ENCODE peak calls at places on chromosome X, in six cellular contexts. One of them, this sample, is unnamed. For H3K4me1, the result is how much of the 10 kb centered on the place peaks cover.

GRCh38 chrX:27591938-27592337 is 1.8 kb downstream of the DCAF8L2 start:
- DNase-seq in CD8-positive, alpha-beta memory T cell: no peak
- DNase-seq in suprapubic skin: no peak
- DNase-seq in aorta: no peak
- DNase-seq in fibroblast of lung: no peak
- DNase-seq in lower lobe of right lung: no peak
- DNase-seq in this sample: no peak

GRCh38 chrX:30649859-30650258 is 3.4 kb upstream of the GK start:
- DNase-seq in CD8-positive, alpha-beta memory T cell: no peak
- DNase-seq in suprapubic skin: no peak
- DNase-seq in aorta: no peak
- DNase-seq in fibroblast of lung: no peak
- DNase-seq in lower lobe of right lung: no peak
- DNase-seq in this sample: no peak

GRCh38 chrX:107677501-107677901 is 49.2 kb downstream of the PRPS1 start:
- DNase-seq in CD8-positive, alpha-beta memory T cell: no peak
- DNase-seq in suprapubic skin: no peak
- DNase-seq in aorta: no peak
- DNase-seq in fibroblast of lung: peak
- DNase-seq in lower lobe of right lung: no peak
- DNase-seq in this sample: no peak

GRCh38 chrX:104697264-104697663 is 131.3 kb downstream of the IL1RAPL2 start:
- DNase-seq in CD8-positive, alpha-beta memory T cell: no peak
- DNase-seq in suprapubic skin: no peak
- DNase-seq in aorta: no peak
- DNase-seq in fibroblast of lung: peak
- DNase-seq in lower lobe of right lung: no peak
- DNase-seq in this sample: no peak

GRCh38 chrX:107600366-107600765 is 27.9 kb upstream of the PRPS1 start:
- DNase-seq in CD8-positive, alpha-beta memory T cell: no peak
- DNase-seq in suprapubic skin: no peak
- DNase-seq in aorta: peak
- DNase-seq in fibroblast of lung: no peak
- DNase-seq in lower lobe of right lung: no peak
- DNase-seq in this sample: no peak

GRCh38 chrX:64850371-64851082 is 125.7 kb downstream of the ZC4H2 start:
- DNase-seq in CD8-positive, alpha-beta memory T cell: no peak
- DNase-seq in suprapubic skin: no peak
- DNase-seq in aorta: no peak
- DNase-seq in fibroblast of lung: no peak
- DNase-seq in lower lobe of right lung: no peak
- DNase-seq in this sample: no peak

GRCh38 chrX:83446355-83446754 is 61.7 kb upstream of the POU3F4 start:
- DNase-seq in CD8-positive, alpha-beta memory T cell: no peak
- DNase-seq in suprapubic skin: no peak
- DNase-seq in aorta: no peak
- DNase-seq in fibroblast of lung: no peak
- DNase-seq in lower lobe of right lung: no peak
- DNase-seq in this sample: no peak

GRCh38 chrX:39331062-39331704 is 529.9 kb downstream of the MID1IP1 start:
- DNase-seq in CD8-positive, alpha-beta memory T cell: no peak
- DNase-seq in suprapubic skin: no peak
- DNase-seq in aorta: no peak
- DNase-seq in fibroblast of lung: peak
- DNase-seq in lower lobe of right lung: no peak
- DNase-seq in this sample: no peak

GRCh38 chrX:45710081-45710801 is 509.6 kb upstream of the DIPK2B start:
- DNase-seq in CD8-positive, alpha-beta memory T cell: no peak
- DNase-seq in suprapubic skin: no peak
- DNase-seq in aorta: no peak
- DNase-seq in fibroblast of lung: peak
- DNase-seq in lower lobe of right lung: no peak
- DNase-seq in this sample: no peak

GRCh38 chrX:45709381-45709780 is 508.7 kb upstream of the DIPK2B start:
- DNase-seq in CD8-positive, alpha-beta memory T cell: no peak
- DNase-seq in suprapubic skin: no peak
- DNase-seq in aorta: no peak
- DNase-seq in fibroblast of lung: peak
- DNase-seq in lower lobe of right lung: no peak
- DNase-seq in this sample: no peak

GRCh38 chrX:45714864-45715263 is 514.2 kb upstream of the DIPK2B start:
- DNase-seq in CD8-positive, alpha-beta memory T cell: no peak
- DNase-seq in suprapubic skin: no peak
- DNase-seq in aorta: no peak
- DNase-seq in fibroblast of lung: peak
- DNase-seq in lower lobe of right lung: no peak
- DNase-seq in this sample: no peak

GRCh38 chrX:45712067-45712466 is 511.4 kb upstream of the DIPK2B start:
- DNase-seq in CD8-positive, alpha-beta memory T cell: no peak
- DNase-seq in suprapubic skin: no peak
- DNase-seq in aorta: no peak
- DNase-seq in fibroblast of lung: peak
- DNase-seq in lower lobe of right lung: no peak
- DNase-seq in this sample: no peak

DNA sequence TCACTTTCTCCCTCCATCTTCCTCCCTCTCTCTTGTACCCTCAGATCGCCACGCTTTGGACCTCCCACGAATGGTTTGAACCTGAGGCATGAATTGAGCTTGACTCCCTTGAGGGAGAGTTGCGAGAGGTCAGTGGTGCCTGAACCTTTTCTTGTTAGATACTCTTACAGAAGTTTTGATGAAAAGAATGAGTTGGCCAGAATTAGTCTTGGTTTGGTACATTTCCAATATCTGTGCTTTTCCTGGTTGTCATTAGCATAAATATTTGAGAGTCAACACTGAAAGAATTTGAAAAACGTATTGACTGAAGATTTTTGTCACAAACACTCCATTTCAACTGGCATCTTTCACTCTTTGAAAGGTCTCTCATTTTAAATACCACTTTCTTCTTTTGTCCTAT is 510.6 kb upstream of the DIPK2B start:
- DNase-seq in CD8-positive, alpha-beta memory T cell: no peak
- DNase-seq in suprapubic skin: no peak
- DNase-seq in aorta: no peak
- DNase-seq in fibroblast of lung: peak
- DNase-seq in lower lobe of right lung: no peak
- DNase-seq in this sample: no peak
- H3K4me1 ChIP-seq in CD8-positive, alpha-beta memory T cell: under half
- H3K4me1 ChIP-seq in suprapubic skin: under half
- H3K4me1 ChIP-seq in aorta: under half
- H3K4me1 ChIP-seq in fibroblast of lung: under half
- H3K4me1 ChIP-seq in lower lobe of right lung: under half
- H3K4me1 ChIP-seq in this sample: under half

GRCh38 chrX:80807606-80808159 is 2.0 kb downstream of the BRWD3 start:
- DNase-seq in CD8-positive, alpha-beta memory T cell: no peak
- DNase-seq in suprapubic skin: no peak
- DNase-seq in aorta: no peak
- DNase-seq in fibroblast of lung: no peak
- DNase-seq in lower lobe of right lung: no peak
- DNase-seq in this sample: no peak
- H3K27ac ChIP-seq in CD8-positive, alpha-beta memory T cell: peak
- H3K27ac ChIP-seq in suprapubic skin: peak
- H3K27ac ChIP-seq in aorta: no peak
- H3K27ac ChIP-seq in fibroblast of lung: no peak
- H3K27ac ChIP-seq in lower lobe of right lung: peak
- H3K27ac ChIP-seq in this sample: peak

GRCh38 chrX:21741869-21742701 is 15.8 kb downstream of the SMPX start:
- DNase-seq in CD8-positive, alpha-beta memory T cell: no peak
- DNase-seq in suprapubic skin: no peak
- DNase-seq in aorta: no peak
- DNase-seq in fibroblast of lung: peak
- DNase-seq in lower lobe of right lung: no peak
- DNase-seq in this sample: no peak
- H3K4me1 ChIP-seq in CD8-positive, alpha-beta memory T cell: under half
- H3K4me1 ChIP-seq in suprapubic skin: under half
- H3K4me1 ChIP-seq in aorta: under half
- H3K4me1 ChIP-seq in fibroblast of lung: under half
- H3K4me1 ChIP-seq in lower lobe of right lung: under half
- H3K4me1 ChIP-seq in this sample: under half

GRCh38 chrX:41553688-41554087 is 106.5 kb downstream of the NYX start:
- DNase-seq in CD8-positive, alpha-beta memory T cell: no peak
- DNase-seq in suprapubic skin: no peak
- DNase-seq in aorta: no peak
- DNase-seq in fibroblast of lung: peak
- DNase-seq in lower lobe of right lung: no peak
- DNase-seq in this sample: no peak
- H3K27ac ChIP-seq in CD8-positive, alpha-beta memory T cell: no peak
- H3K27ac ChIP-seq in suprapubic skin: no peak
- H3K27ac ChIP-seq in aorta: no peak
- H3K27ac ChIP-seq in fibroblast of lung: no peak
- H3K27ac ChIP-seq in lower lobe of right lung: no peak
- H3K27ac ChIP-seq in this sample: no peak

DNA sequence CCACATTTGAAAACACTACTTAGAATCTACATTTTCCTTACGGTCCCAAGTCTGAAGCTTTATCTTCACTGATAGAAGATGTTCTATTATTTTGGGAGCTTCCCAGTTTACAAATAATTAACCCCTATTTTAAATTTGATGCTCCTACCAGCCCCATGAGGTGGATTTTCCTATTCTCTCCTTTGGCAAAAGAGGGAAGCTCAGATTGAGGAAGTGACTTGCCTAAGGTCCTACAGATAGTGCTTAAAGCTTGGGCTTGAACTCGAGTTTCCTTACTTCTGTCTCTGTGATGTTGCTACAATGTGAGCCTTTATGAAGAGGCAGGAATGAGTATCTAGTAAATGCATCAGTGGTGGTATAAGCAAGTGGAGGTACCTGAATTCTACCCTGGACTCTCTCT is 27.5 kb downstream of the HEPH start:
- DNase-seq in CD8-positive, alpha-beta memory T cell: no peak
- DNase-seq in suprapubic skin: no peak
- DNase-seq in aorta: no peak
- DNase-seq in fibroblast of lung: no peak
- DNase-seq in lower lobe of right lung: no peak
- DNase-seq in this sample: no peak
- H3K4me1 ChIP-seq in CD8-positive, alpha-beta memory T cell: under half
- H3K4me1 ChIP-seq in suprapubic skin: under half
- H3K4me1 ChIP-seq in aorta: under half
- H3K4me1 ChIP-seq in fibroblast of lung: under half
- H3K4me1 ChIP-seq in lower lobe of right lung: under half
- H3K4me1 ChIP-seq in this sample: under half

GRCh38 chrX:40373025-40373424 is 207.7 kb upstream of the ATP6AP2 start:
- DNase-seq in CD8-positive, alpha-beta memory T cell: no peak
- DNase-seq in suprapubic skin: no peak
- DNase-seq in aorta: no peak
- DNase-seq in fibroblast of lung: no peak
- DNase-seq in lower lobe of right lung: no peak
- DNase-seq in this sample: no peak

GRCh38 chrX:40371376-40371775 is 209.4 kb upstream of the ATP6AP2 start:
- DNase-seq in CD8-positive, alpha-beta memory T cell: no peak
- DNase-seq in suprapubic skin: no peak
- DNase-seq in aorta: no peak
- DNase-seq in fibroblast of lung: no peak
- DNase-seq in lower lobe of right lung: no peak
- DNase-seq in this sample: no peak

GRCh38 chrX:40377684-40378083 is 203.1 kb upstream of the ATP6AP2 start:
- DNase-seq in CD8-positive, alpha-beta memory T cell: no peak
- DNase-seq in suprapubic skin: no peak
- DNase-seq in aorta: no peak
- DNase-seq in fibroblast of lung: no peak
- DNase-seq in lower lobe of right lung: no peak
- DNase-seq in this sample: no peak

GRCh38 chrX:40373641-40374040 is 207.1 kb upstream of the ATP6AP2 start:
- DNase-seq in CD8-positive, alpha-beta memory T cell: no peak
- DNase-seq in suprapubic skin: no peak
- DNase-seq in aorta: no peak
- DNase-seq in fibroblast of lung: no peak
- DNase-seq in lower lobe of right lung: no peak
- DNase-seq in this sample: no peak

GRCh38 chrX:40374486-40374885 is 206.3 kb upstream of the ATP6AP2 start:
- DNase-seq in CD8-positive, alpha-beta memory T cell: no peak
- DNase-seq in suprapubic skin: no peak
- DNase-seq in aorta: no peak
- DNase-seq in fibroblast of lung: no peak
- DNase-seq in lower lobe of right lung: no peak
- DNase-seq in this sample: no peak
- H3K27ac ChIP-seq in CD8-positive, alpha-beta memory T cell: no peak
- H3K27ac ChIP-seq in suprapubic skin: no peak
- H3K27ac ChIP-seq in aorta: no peak
- H3K27ac ChIP-seq in fibroblast of lung: no peak
- H3K27ac ChIP-seq in lower lobe of right lung: no peak
- H3K27ac ChIP-seq in this sample: no peak

GRCh38 chrX:133922390-133922772 is 63.0 kb downstream of the GPC3 start:
- DNase-seq in CD8-positive, alpha-beta memory T cell: no peak
- DNase-seq in suprapubic skin: no peak
- DNase-seq in aorta: no peak
- DNase-seq in fibroblast of lung: no peak
- DNase-seq in lower lobe of right lung: no peak
- DNase-seq in this sample: no peak

GRCh38 chrX:133921084-133921483 is 64.3 kb downstream of the GPC3 start:
- DNase-seq in CD8-positive, alpha-beta memory T cell: no peak
- DNase-seq in suprapubic skin: no peak
- DNase-seq in aorta: no peak
- DNase-seq in fibroblast of lung: no peak
- DNase-seq in lower lobe of right lung: no peak
- DNase-seq in this sample: no peak

GRCh38 chrX:133921764-133922389 is 63.5 kb downstream of the GPC3 start:
- DNase-seq in CD8-positive, alpha-beta memory T cell: no peak
- DNase-seq in suprapubic skin: no peak
- DNase-seq in aorta: no peak
- DNase-seq in fibroblast of lung: no peak
- DNase-seq in lower lobe of right lung: peak
- DNase-seq in this sample: peak

GRCh38 chrX:133916984-133917722 is 68.2 kb downstream of the GPC3 start:
- DNase-seq in CD8-positive, alpha-beta memory T cell: no peak
- DNase-seq in suprapubic skin: no peak
- DNase-seq in aorta: no peak
- DNase-seq in fibroblast of lung: no peak
- DNase-seq in lower lobe of right lung: no peak
- DNase-seq in this sample: no peak

DNA sequence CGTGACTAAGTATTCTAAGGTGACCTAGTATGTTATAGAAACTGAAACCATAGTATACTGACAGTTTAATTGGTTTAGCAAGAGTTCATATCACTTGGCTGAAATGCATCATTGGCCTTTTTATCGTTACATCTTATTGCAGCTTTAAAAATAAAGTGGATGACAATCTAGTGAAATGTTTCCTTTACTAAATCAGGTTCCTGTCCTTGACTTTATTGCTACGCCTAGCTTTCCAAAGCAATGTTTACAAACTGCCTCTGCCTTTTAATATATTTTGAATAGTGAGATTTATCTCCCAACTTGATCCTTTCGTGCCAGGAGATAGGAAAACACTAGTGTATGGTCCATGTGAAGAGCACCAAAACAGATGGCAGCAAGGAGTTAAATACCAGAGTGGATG is 67.1 kb downstream of the GPC3 start:
- DNase-seq in CD8-positive, alpha-beta memory T cell: no peak
- DNase-seq in suprapubic skin: no peak
- DNase-seq in aorta: no peak
- DNase-seq in fibroblast of lung: no peak
- DNase-seq in lower lobe of right lung: no peak
- DNase-seq in this sample: no peak
- H3K4me1 ChIP-seq in CD8-positive, alpha-beta memory T cell: under half
- H3K4me1 ChIP-seq in suprapubic skin: under half
- H3K4me1 ChIP-seq in aorta: under half
- H3K4me1 ChIP-seq in fibroblast of lung: under half
- H3K4me1 ChIP-seq in lower lobe of right lung: under half
- H3K4me1 ChIP-seq in this sample: under half

GRCh38 chrX:47179928-47180255 is 13.7 kb upstream of the UBA1 start:
- DNase-seq in CD8-positive, alpha-beta memory T cell: no peak
- DNase-seq in suprapubic skin: no peak
- DNase-seq in aorta: peak
- DNase-seq in fibroblast of lung: no peak
- DNase-seq in lower lobe of right lung: no peak
- DNase-seq in this sample: no peak
- H3K27ac ChIP-seq in CD8-positive, alpha-beta memory T cell: no peak
- H3K27ac ChIP-seq in suprapubic skin: peak
- H3K27ac ChIP-seq in aorta: no peak
- H3K27ac ChIP-seq in fibroblast of lung: no peak
- H3K27ac ChIP-seq in lower lobe of right lung: no peak
- H3K27ac ChIP-seq in this sample: no peak

GRCh38 chrX:48978226-48978625 is 6.6 kb upstream of the KCND1 start:
- DNase-seq in CD8-positive, alpha-beta memory T cell: no peak
- DNase-seq in suprapubic skin: no peak
- DNase-seq in aorta: no peak
- DNase-seq in fibroblast of lung: no peak
- DNase-seq in lower lobe of right lung: no peak
- DNase-seq in this sample: no peak
- H3K4me1 ChIP-seq in CD8-positive, alpha-beta memory T cell: under half
- H3K4me1 ChIP-seq in suprapubic skin: under half
- H3K4me1 ChIP-seq in aorta: under half
- H3K4me1 ChIP-seq in fibroblast of lung: under half
- H3K4me1 ChIP-seq in lower lobe of right lung: under half
- H3K4me1 ChIP-seq in this sample: under half

This sample was measured in ovary.